ENCODE peak calls at places on chromosomes 7 and 10, in five cellular contexts. One of them, this sample, is unnamed.
A peak's percentile ranks its signal among the peaks of the same experiment; 100 is the strongest.

GRCh38 chr10:67697646-67698245 is 1.8 kb upstream of the CTNNA3 start:
- ATAC-seq in right lobe of liver: peak; percentile 94
- ATAC-seq in lower lobe of right lung: peak; percentile 61
- ATAC-seq in pancreas: peak; percentile 77
- ATAC-seq in Panc1: peak; percentile 94
- ATAC-seq in this sample: peak; percentile 48

GRCh38 chr10:49187950-49188761 is at the start of gene TMEM273:
- ATAC-seq in pancreas: no peak
- ATAC-seq in lower lobe of right lung: peak; percentile 92
- ATAC-seq in right lobe of liver: peak; percentile 79
- ATAC-seq in Panc1: no peak
- ATAC-seq in this sample: peak; percentile 85

GRCh38 chr10:67668448-67668847 is 27.5 kb downstream of the CTNNA3 start:
- ATAC-seq in Panc1: no peak
- ATAC-seq in right lobe of liver: no peak
- ATAC-seq in pancreas: no peak
- ATAC-seq in lower lobe of right lung: no peak
- ATAC-seq in this sample: no peak

GRCh38 chr10:80504897-80505465 is 32.7 kb upstream of the SH2D4B start:
- ATAC-seq in pancreas: peak; percentile 19
- ATAC-seq in right lobe of liver: peak; percentile 11
- ATAC-seq in Panc1: peak; percentile 57
- ATAC-seq in lower lobe of right lung: no peak
- ATAC-seq in this sample: no peak

GRCh38 chr7:144438759-144439158 is 35.3 kb upstream of the NOBOX start:
- ATAC-seq in lower lobe of right lung: no peak
- ATAC-seq in Panc1: no peak
- ATAC-seq in right lobe of liver: peak; percentile 38
- ATAC-seq in pancreas: no peak
- ATAC-seq in this sample: no peak

GRCh38 chr10:75663947-75664664 is 232.7 kb downstream of the LRMDA start:
- ATAC-seq in right lobe of liver: peak; percentile 93
- ATAC-seq in pancreas: peak; percentile 89
- ATAC-seq in Panc1: no peak
- ATAC-seq in lower lobe of right lung: peak; percentile 38
- ATAC-seq in this sample: no peak

GRCh38 chr7:95004618-95005282 is 97.4 kb downstream of the PPP1R9A start:
- ATAC-seq in lower lobe of right lung: no peak
- ATAC-seq in pancreas: no peak
- ATAC-seq in right lobe of liver: no peak
- ATAC-seq in Panc1: no peak
- ATAC-seq in this sample: peak; percentile 22

GRCh38 chr10:49161411-49161997 is 26.7 kb downstream of the TMEM273 start:
- ATAC-seq in Panc1: no peak
- ATAC-seq in pancreas: no peak
- ATAC-seq in right lobe of liver: peak; percentile 85
- ATAC-seq in lower lobe of right lung: no peak
- ATAC-seq in this sample: no peak

GRCh38 chr7:157926107-157926506 is 589.3 kb downstream of the DNAJB6 start:
- ATAC-seq in Panc1: no peak
- ATAC-seq in lower lobe of right lung: no peak
- ATAC-seq in pancreas: no peak
- ATAC-seq in right lobe of liver: no peak
- ATAC-seq in this sample: no peak

GRCh38 chr10:20891338-20891714 is 5.8 kb downstream of the NEBL start:
- ATAC-seq in Panc1: no peak
- ATAC-seq in pancreas: no peak
- ATAC-seq in lower lobe of right lung: no peak
- ATAC-seq in right lobe of liver: no peak
- ATAC-seq in this sample: no peak

DNA sequence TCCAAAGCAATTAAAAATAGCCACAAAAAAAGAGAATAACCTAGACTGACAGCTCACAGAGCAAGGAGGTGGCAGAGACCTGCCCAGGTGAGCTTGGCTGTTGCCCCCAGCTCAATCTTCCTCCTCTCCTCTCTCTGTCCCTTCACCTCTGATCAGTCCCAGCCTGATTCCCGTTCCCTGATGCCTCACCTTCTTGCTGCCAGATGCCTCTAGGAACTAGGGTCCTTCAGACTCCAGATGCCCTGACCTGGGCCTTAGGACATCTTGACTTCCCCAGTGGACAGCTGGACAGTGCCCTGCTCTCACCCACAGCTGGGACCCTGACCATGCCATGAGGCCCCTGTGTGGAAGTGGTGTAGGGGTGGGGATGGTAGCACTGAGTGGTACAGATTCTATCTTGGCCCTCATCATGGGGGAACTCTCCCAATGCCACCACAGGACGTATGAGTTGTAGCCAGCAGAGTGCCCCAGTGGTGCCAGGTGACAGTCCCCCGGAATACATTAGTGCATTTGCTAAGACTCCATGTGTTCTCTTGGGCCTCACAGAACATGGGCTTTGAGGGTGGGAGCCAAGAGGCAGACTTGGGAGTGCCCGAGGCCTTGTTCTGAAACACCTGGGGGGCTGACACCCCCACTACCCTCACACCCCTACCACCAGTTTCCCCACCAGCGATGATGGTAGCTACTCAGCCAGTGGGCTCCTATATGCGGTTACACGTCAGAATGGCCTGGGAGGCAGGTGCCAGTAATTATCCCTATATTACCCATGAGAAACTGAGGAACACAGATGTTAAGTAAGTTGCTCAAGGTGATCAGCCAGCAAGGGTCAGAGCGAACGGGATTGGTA is 2.0 kb downstream of the DEPP1 start:
- ATAC-seq in right lobe of liver: no peak
- ATAC-seq in lower lobe of right lung: no peak
- ATAC-seq in Panc1: no peak
- ATAC-seq in pancreas: no peak
- ATAC-seq in this sample: no peak
- H3K4me3 ChIP-seq in right lobe of liver: peak overlapping the region; percentile 68
- H3K4me3 ChIP-seq in lower lobe of right lung: peak overlapping the region; percentile 72
- H3K4me3 ChIP-seq in Panc1: no peak overlapping the region
- H3K4me3 ChIP-seq in pancreas: peak overlapping the region; percentile 71
- H3K4me3 ChIP-seq in this sample: peak overlapping the region; percentile 65

DNA sequence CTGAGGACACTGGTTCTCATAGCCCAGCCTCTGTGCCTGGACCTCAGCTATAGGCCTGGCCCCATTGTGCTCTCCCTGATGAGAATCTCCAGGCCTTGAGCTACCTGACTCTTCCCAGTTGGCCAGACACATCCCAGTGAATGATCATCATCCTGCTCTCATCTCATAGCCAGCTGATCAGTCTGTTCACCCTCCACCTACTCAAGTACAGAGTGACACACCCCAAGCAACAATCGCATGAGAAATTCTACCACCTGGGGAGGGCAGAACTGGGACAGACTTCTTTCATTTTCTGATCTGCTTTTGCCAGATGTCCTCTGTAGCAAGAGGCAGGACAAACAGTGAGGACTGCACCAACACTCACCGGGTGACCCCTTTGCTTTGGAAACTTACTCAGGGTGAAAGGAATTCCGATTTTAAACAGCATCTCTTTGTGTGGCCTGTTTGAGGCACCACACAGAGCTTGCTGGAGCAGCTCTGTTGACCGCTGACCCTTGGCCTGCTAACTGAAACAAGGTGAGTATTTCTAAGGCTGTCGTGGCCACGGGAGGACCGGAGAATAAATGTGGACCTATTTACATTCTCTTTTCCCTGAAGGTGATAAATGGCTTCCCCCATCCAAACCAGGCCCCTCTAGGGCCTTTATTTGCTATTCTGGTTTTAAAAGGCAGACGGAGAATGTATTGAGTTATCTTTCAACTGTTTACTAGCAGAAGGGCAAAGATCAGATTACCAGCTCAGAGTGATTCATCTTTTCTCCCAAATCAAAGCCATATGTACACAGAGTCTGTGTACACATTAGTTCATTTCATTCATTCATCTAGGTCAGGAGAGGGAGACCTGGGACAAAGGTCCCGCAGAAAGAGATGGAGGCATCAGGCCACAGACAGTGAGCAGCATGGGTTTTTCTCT is 181.4 kb upstream of the TNS3 start:
- ATAC-seq in right lobe of liver: peak; percentile 87
- ATAC-seq in pancreas: no peak
- ATAC-seq in Panc1: peak; percentile 91
- ATAC-seq in lower lobe of right lung: peak; percentile 43
- ATAC-seq in this sample: peak; percentile 37
- H3K4me1 ChIP-seq in right lobe of liver: peaks cover 31% of the 10 kb centered on the region
- H3K4me1 ChIP-seq in pancreas: no peaks in the 10 kb centered on the region
- H3K4me1 ChIP-seq in Panc1: peaks cover 38% of the 10 kb centered on the region
- H3K4me1 ChIP-seq in lower lobe of right lung: peaks cover 12% of the 10 kb centered on the region
- H3K4me1 ChIP-seq in this sample: no peaks in the 10 kb centered on the region

DNA sequence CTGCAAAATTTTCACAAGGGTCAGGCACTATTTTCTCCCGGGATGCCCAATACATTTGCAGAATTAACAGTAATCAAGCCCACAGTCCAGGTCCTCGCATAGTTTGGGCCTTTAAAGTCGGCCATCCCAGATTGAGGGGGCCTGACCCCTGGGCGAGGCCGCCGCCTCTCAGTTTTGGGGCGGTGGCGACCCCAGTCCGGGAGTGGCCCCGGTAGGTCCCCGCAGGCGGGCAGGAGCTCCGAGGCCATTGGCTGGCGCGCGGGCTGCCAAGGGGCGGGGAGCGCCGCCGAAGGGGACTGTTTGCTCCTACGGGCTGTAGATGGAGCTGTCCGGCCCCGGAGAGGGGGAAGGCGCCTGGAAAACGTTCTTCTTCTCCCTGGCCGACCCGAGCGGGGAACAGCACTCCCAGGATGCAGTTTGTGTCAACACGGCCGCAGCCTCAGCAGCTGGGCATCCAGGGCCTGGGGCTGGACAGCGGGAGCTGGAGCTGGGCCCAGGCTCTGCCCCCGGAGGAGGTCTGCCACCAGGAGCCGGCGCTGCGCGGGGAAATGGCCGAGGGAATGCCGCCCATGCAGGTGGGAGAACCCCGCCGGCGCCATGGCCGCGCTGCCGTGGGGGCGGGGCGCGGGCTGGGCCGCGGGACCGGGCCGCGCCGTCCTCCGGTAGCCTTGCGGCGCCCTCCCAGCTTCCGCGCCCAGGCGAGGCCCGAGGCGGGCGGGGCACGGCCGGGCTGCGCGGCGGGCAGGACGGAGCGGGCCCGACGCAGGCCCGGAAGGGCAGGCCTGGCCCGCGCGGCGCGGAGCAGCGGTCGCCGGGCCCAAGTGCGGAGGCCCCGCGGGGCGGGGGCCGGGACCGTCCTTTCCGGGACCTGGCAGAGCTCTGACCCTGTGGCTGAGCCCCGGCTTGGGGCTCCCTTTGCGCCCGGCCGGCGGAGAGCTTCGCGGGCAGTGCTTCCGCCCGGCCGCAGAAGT is at the start of gene ZNF282:
- ATAC-seq in Panc1: peak; percentile 96
- ATAC-seq in lower lobe of right lung: peak; percentile 98
- ATAC-seq in pancreas: peak; percentile 99
- ATAC-seq in right lobe of liver: peak; percentile 97
- ATAC-seq in this sample: peak; percentile 97
- TF ChIP-seq CTCF in Panc1: peak; percentile 90
- TF ChIP-seq CTCF in lower lobe of right lung: peak; percentile 73
- TF ChIP-seq CTCF in pancreas: peak; percentile 45
- TF ChIP-seq CTCF in right lobe of liver: peak; percentile 74
- TF ChIP-seq CTCF in this sample: no peak

GRCh38 chr10:69629519-69629896 is 539 bp upstream of the FAM241B start:
- ATAC-seq in Panc1: peak; percentile 2
- ATAC-seq in pancreas: peak; percentile 11
- ATAC-seq in right lobe of liver: no peak
- ATAC-seq in lower lobe of right lung: no peak
- ATAC-seq in this sample: no peak
- H3K4me3 ChIP-seq in Panc1: peak overlapping the region; percentile 68
- H3K4me3 ChIP-seq in pancreas: no peak overlapping the region
- H3K4me3 ChIP-seq in right lobe of liver: peak overlapping the region; percentile 67
- H3K4me3 ChIP-seq in lower lobe of right lung: peak overlapping the region; percentile 66
- H3K4me3 ChIP-seq in this sample: peak overlapping the region; percentile 79

DNA sequence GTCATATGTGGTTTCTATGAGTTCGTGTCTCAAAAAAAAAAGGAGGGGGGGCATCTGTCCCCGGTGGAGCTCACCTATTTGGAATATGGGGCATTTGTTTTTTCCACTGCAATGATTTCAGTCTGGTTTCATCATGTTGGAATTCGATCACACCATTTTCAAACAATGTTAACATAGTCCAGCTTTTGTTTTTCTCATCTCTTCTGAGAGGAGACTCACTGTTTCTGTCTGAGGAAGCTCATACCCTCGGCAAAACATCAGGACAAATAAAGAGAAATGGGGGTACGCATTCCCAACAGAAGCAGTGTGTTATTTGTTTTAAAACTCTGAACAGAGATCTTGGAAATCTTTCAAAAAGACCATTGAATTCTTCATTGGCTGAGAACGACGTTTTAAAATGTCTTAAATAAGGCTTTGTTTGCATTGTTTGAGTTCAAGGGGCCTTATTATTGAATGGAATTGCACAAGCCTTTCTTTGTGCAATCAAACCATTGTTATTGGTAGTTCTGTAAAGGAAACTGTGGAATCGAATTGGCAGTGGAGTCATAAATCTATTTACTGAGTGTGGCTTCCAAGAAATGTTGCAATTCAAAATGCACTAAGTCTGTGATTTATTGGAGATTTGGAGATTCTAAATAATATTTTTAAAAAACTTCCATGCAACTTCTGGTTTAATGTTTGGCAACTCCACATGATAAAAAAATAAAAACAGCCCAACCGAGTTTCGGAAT is 173.1 kb downstream of the RTKN2 start:
- ATAC-seq in right lobe of liver: peak; percentile 59
- ATAC-seq in Panc1: no peak
- ATAC-seq in pancreas: peak; percentile 32
- ATAC-seq in lower lobe of right lung: no peak
- ATAC-seq in this sample: peak; percentile 36
- H3K4me1 ChIP-seq in right lobe of liver: peaks cover 11% of the 10 kb centered on the region
- H3K4me1 ChIP-seq in Panc1: peaks cover 54% of the 10 kb centered on the region
- H3K4me1 ChIP-seq in pancreas: no peaks in the 10 kb centered on the region
- H3K4me1 ChIP-seq in lower lobe of right lung: peaks cover 34% of the 10 kb centered on the region
- H3K4me1 ChIP-seq in this sample: peaks cover 25% of the 10 kb centered on the region

GRCh38 chr7:82164813-82165212 is 278.8 kb downstream of the CACNA2D1 start:
- ATAC-seq in Panc1: no peak
- ATAC-seq in pancreas: no peak
- ATAC-seq in right lobe of liver: no peak
- ATAC-seq in lower lobe of right lung: no peak
- ATAC-seq in this sample: peak; percentile 60
- TF ChIP-seq CTCF in Panc1: peak; percentile 34
- TF ChIP-seq CTCF in pancreas: no peak
- TF ChIP-seq CTCF in right lobe of liver: no peak
- TF ChIP-seq CTCF in lower lobe of right lung: no peak
- TF ChIP-seq CTCF in this sample: peak; percentile 47

DNA sequence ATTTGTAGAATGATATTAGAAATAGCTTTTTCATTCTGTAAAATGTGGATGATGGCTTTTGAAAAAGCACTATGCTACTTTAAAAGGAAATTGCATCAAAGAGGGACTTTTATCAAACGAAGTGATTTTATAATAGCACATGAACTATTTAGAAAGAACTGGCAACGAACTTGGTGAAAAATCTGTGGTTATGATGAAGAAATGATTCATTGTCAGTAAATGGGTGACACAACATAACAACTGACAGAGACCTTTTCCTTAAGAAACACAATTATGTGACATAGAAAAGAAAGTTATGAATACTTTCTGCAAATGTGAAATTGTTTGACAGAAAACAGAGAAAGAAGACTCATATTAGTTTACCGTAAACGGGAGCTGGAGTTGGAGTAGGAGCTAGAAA is 60.7 kb upstream of the LAMB4 start:
- ATAC-seq in right lobe of liver: no peak
- ATAC-seq in Panc1: no peak
- ATAC-seq in pancreas: no peak
- ATAC-seq in lower lobe of right lung: no peak
- ATAC-seq in this sample: no peak
- H3K4me3 ChIP-seq in right lobe of liver: no peak overlapping the region
- H3K4me3 ChIP-seq in Panc1: no peak overlapping the region
- H3K4me3 ChIP-seq in pancreas: no peak overlapping the region
- H3K4me3 ChIP-seq in lower lobe of right lung: no peak overlapping the region
- H3K4me3 ChIP-seq in this sample: no peak overlapping the region

This sample was measured in gastroesophageal sphincter.